ENCODE peak calls at places on chromosomes 12 and 14, in nine cellular contexts. J is body of pancreas, P is esophagus muscularis mucosa, Z is heart left ventricle, Q is IMR-90, D is astrocyte, W is AG04450, L is mammary epithelial cell, X is GM23248. C is an unnamed sample.

GRCh38 chr14:73231874-73232851 is 5.1 kb upstream of the PAPLN start:
- DNase-seq in J (no peak), P (no peak), Z (no peak), Q (no peak), D (no peak), W (no peak), L (no peak), X (peak; percentile 17), C (no peak)

GRCh38 chr12:63212316-63212715 is 61.3 kb upstream of the AVPR1A start:
- DNase-seq in J (no peak), P (no peak), Z (no peak), Q (no peak), D (no peak), W (no peak), L (no peak), X (no peak), C (no peak)

GRCh38 chr12:84070311-84070710 is 842.3 kb downstream of the SLC6A15 start:
- DNase-seq in J (peak; percentile 13), P (no peak), Z (no peak), Q (peak; percentile 89), D (peak; percentile 32), W (peak; percentile 77), L (no peak), X (peak; percentile 96), C (peak; percentile 54)

GRCh38 chr14:25411933-25412757 is 362.2 kb upstream of the STXBP6 start:
- DNase-seq in J (no peak), P (no peak), Z (no peak), Q (no peak), D (no peak), W (no peak), L (no peak), X (peak; percentile 48), C (no peak)

GRCh38 chr14:50402965-50403364 is 6.3 kb upstream of the CDKL1 start:
- DNase-seq in J (no peak), P (no peak), Z (no peak), Q (peak; percentile 56), D (no peak), W (no peak), L (peak; percentile 42), X (peak; percentile 16), C (no peak)

GRCh38 chr12:101086490-101086889 is 123.5 kb downstream of the SLC5A8 start:
- DNase-seq in J (no peak), P (no peak), Z (no peak), Q (peak; percentile 46), D (peak; percentile 83), W (no peak), L (peak; percentile 21), X (peak; percentile 74), C (no peak)

GRCh38 chr12:80019691-80020090 is 79.6 kb upstream of the OTOGL start:
- DNase-seq in J (no peak), P (no peak), Z (no peak), Q (no peak), D (no peak), W (no peak), L (no peak), X (no peak), C (no peak)

GRCh38 chr12:90366286-90366685 is 588.7 kb downstream of the CCER1 start:
- DNase-seq in J (no peak), P (no peak), Z (no peak), Q (peak; percentile 36), D (peak; percentile 66), W (no peak), L (no peak), X (peak; percentile 65), C (no peak)

GRCh38 chr12:90342081-90342480 is 612.9 kb downstream of the CCER1 start:
- DNase-seq in J (no peak), P (no peak), Z (no peak), Q (no peak), D (no peak), W (no peak), L (no peak), X (no peak), C (no peak)

GRCh38 chr14:66596241-66596985 is 88.5 kb downstream of the GPHN start:
- DNase-seq in J (no peak), P (no peak), Z (no peak), Q (no peak), D (no peak), W (no peak), L (no peak), X (no peak), C (no peak)

GRCh38 chr14:66600416-66600815 is 92.5 kb downstream of the GPHN start:
- DNase-seq in J (no peak), P (no peak), Z (no peak), Q (peak; percentile 40), D (peak; percentile 70), W (no peak), L (peak; percentile 47), X (peak; percentile 47), C (no peak)

GRCh38 chr14:66595394-66595793 is 87.4 kb downstream of the GPHN start:
- DNase-seq in J (no peak), P (no peak), Z (no peak), Q (no peak), D (no peak), W (no peak), L (no peak), X (no peak), C (no peak)
- H3K9me3 ChIP-seq in J (no peaks in the 10 kb centered on the region), P (no peaks in the 10 kb centered on the region), Z (no peaks in the 10 kb centered on the region), Q (peaks cover 5% of the 10 kb centered on the region), D (no peaks in the 10 kb centered on the region), W (peaks cover 7% of the 10 kb centered on the region), L (no peaks in the 10 kb centered on the region), X (no peaks in the 10 kb centered on the region), C (peaks cover 2% of the 10 kb centered on the region)

GRCh38 chr12:132216354-132216987 is 72.2 kb downstream of the NOC4L start:
- DNase-seq in J (no peak), P (no peak), Z (no peak), Q (no peak), D (no peak), W (no peak), L (no peak), X (peak; percentile 27), C (no peak)
- H3K27me3 ChIP-seq in J (no peaks in the 10 kb centered on the region), P (no peaks in the 10 kb centered on the region), Z (peaks cover 4% of the 10 kb centered on the region), Q (no peaks in the 10 kb centered on the region), D (no peaks in the 10 kb centered on the region), W (peaks cover 6% of the 10 kb centered on the region), L (no peaks in the 10 kb centered on the region), X (peaks cover 20% of the 10 kb centered on the region), C (no peaks in the 10 kb centered on the region)

GRCh38 chr12:96194901-96195844 is 998 bp downstream of the ELK3 start:
- DNase-seq in J (peak; percentile 54), P (no peak), Z (peak; percentile 42), Q (peak; percentile 91), D (peak; percentile 92), W (peak; percentile 61), L (peak; percentile 84), X (peak; percentile 93), C (peak; percentile 80)

GRCh38 chr12:96192926-96193573 is 1.1 kb upstream of the ELK3 start:
- DNase-seq in J (no peak), P (no peak), Z (no peak), Q (no peak), D (no peak), W (no peak), L (no peak), X (no peak), C (no peak)

GRCh38 chr12:96193725-96194571 is at the start of gene ELK3:
- DNase-seq in J (peak; percentile 74), P (no peak), Z (peak; percentile 80), Q (peak; percentile 72), D (peak; percentile 57), W (no peak), L (peak; percentile 77), X (peak; percentile 84), C (peak; percentile 81)

GRCh38 chr12:96195845-96196451 is 1.8 kb downstream of the ELK3 start:
- DNase-seq in J (no peak), P (no peak), Z (peak; percentile 37), Q (peak; percentile 74), D (peak; percentile 83), W (no peak), L (peak; percentile 61), X (peak; percentile 81), C (no peak)

GRCh38 chr12:96194572-96194889 is 356 bp downstream of the ELK3 start:
- DNase-seq in J (no peak), P (no peak), Z (no peak), Q (no peak), D (no peak), W (no peak), L (no peak), X (no peak), C (no peak)
- H3K27ac ChIP-seq in J (peak overlapping the region; percentile 71), P (peak overlapping the region; percentile 86), Z (peak overlapping the region; percentile 91), Q (peak overlapping the region; percentile 28), D (peak overlapping the region; percentile 100), W (peak overlapping the region; percentile 47), L (peak overlapping the region; percentile 88), X (peak overlapping the region; percentile 72), C (no peak overlapping the region)

DNA sequence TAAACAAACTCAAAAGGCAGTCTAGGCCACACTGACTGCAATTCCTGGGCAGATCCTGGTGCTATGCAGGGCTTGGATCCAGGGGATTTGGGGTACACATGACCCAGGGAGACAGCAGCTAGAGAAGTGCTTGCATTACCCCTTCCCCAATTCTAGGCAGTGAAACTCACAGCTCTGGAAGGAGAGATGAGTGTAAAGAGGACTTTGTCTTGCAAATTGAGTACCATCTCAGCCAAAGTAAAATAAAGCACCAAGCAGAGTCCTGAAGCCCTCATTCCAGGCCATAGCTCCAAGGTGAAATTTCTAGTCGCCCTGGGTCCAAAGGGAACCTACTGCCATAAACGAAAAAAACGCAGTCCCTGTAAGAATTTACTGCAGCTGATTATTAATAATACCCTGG is 644.9 kb upstream of the FLRT2 start:
- DNase-seq in J (no peak), P (no peak), Z (no peak), Q (no peak), D (no peak), W (no peak), L (no peak), X (no peak), C (no peak)
- H3K9me3 ChIP-seq in J (no peaks in the 10 kb centered on the region), P (peaks cover 7% of the 10 kb centered on the region), Z (no peaks in the 10 kb centered on the region), Q (peaks cover 2% of the 10 kb centered on the region), D (no peaks in the 10 kb centered on the region), W (no peaks in the 10 kb centered on the region), L (no peaks in the 10 kb centered on the region), X (no peaks in the 10 kb centered on the region), C (peaks cover 2% of the 10 kb centered on the region)

GRCh38 chr12:65825573-65826512 is 1.6 kb downstream of the HMGA2 start:
- DNase-seq in J (peak; percentile 28), P (no peak), Z (peak; percentile 18), Q (peak; percentile 41), D (peak; percentile 53), W (no peak), L (no peak), X (peak; percentile 74), C (peak; percentile 81)

GRCh38 chr12:65825323-65825572 is 965 bp downstream of the HMGA2 start:
- DNase-seq in J (no peak), P (no peak), Z (no peak), Q (no peak), D (no peak), W (no peak), L (no peak), X (no peak), C (no peak)

GRCh38 chr12:65823481-65824313 is 586 bp upstream of the HMGA2 start:
- DNase-seq in J (peak; percentile 68), P (no peak), Z (peak; percentile 19), Q (peak; percentile 58), D (peak; percentile 45), W (no peak), L (peak; percentile 81), X (peak; percentile 89), C (peak; percentile 54)

GRCh38 chr12:65822732-65823480 is 1.4 kb upstream of the HMGA2 start:
- DNase-seq in J (peak; percentile 18), P (no peak), Z (peak; percentile 19), Q (peak; percentile 79), D (peak; percentile 71), W (no peak), L (peak; percentile 67), X (peak; percentile 42), C (peak; percentile 44)

DNA sequence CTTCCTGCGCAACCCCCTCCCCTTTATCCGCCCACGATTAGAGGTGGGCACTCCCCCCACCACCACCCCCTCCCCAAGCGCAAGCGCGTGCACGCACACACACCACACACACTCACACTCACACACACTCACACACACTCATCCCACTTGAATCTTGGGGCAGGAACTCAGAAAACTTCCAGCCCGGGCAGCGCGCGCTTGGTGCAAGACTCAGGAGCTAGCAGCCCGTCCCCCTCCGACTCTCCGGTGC is at the start of gene HMGA2:
- DNase-seq in J (no peak), P (no peak), Z (peak; percentile 28), Q (peak; percentile 84), D (peak; percentile 78), W (peak; percentile 36), L (no peak), X (peak; percentile 90), C (peak; percentile 50)
- H3K27me3 ChIP-seq in J (peaks cover 31% of the 10 kb centered on the region), P (peaks cover 53% of the 10 kb centered on the region), Z (peaks cover 7% of the 10 kb centered on the region), Q (no peaks in the 10 kb centered on the region), D (no peaks in the 10 kb centered on the region), W (no peaks in the 10 kb centered on the region), L (no peaks in the 10 kb centered on the region), X (no peaks in the 10 kb centered on the region), C (no peaks in the 10 kb centered on the region)

C was measured in aorta.